ENCODE peak calls at places on chromosomes 11 and 22, in four cellular contexts. One of them, this sample, is unnamed.

GRCh38 chr22:30575011-30575671 is 676 bp upstream of the GAL3ST1 start:
- DNase-seq in lower lobe of right lung: no peak
- DNase-seq in upper lobe of right lung: no peak
- DNase-seq in Peyer's patch: peak
- DNase-seq in this sample: no peak

GRCh38 chr11:36135062-36135461 is 154.2 kb downstream of the COMMD9 start:
- DNase-seq in lower lobe of right lung: no peak
- DNase-seq in upper lobe of right lung: no peak
- DNase-seq in Peyer's patch: no peak
- DNase-seq in this sample: no peak

GRCh38 chr22:47043835-47044721 is 281.6 kb downstream of the TBC1D22A start:
- DNase-seq in lower lobe of right lung: peak
- DNase-seq in upper lobe of right lung: peak
- DNase-seq in Peyer's patch: peak
- DNase-seq in this sample: peak

GRCh38 chr22:25764270-25765015 is 22.5 kb downstream of the MYO18B start:
- DNase-seq in lower lobe of right lung: no peak
- DNase-seq in upper lobe of right lung: no peak
- DNase-seq in Peyer's patch: no peak
- DNase-seq in this sample: no peak

GRCh38 chr11:19722702-19723101 is 10.1 kb downstream of the NAV2 start:
- DNase-seq in lower lobe of right lung: no peak
- DNase-seq in upper lobe of right lung: no peak
- DNase-seq in Peyer's patch: no peak
- DNase-seq in this sample: no peak

GRCh38 chr11:34335331-34335730 is 22.5 kb downstream of the ABTB2 start:
- DNase-seq in lower lobe of right lung: no peak
- DNase-seq in upper lobe of right lung: no peak
- DNase-seq in Peyer's patch: no peak
- DNase-seq in this sample: no peak

GRCh38 chr11:2988361-2988762 is 3.8 kb downstream of the NAP1L4 start:
- DNase-seq in lower lobe of right lung: no peak
- DNase-seq in upper lobe of right lung: no peak
- DNase-seq in Peyer's patch: no peak
- DNase-seq in this sample: no peak

GRCh38 chr11:32176223-32176811 is 85.4 kb downstream of the RCN1 start:
- DNase-seq in lower lobe of right lung: peak
- DNase-seq in upper lobe of right lung: no peak
- DNase-seq in Peyer's patch: peak
- DNase-seq in this sample: peak

GRCh38 chr22:45804319-45804985 is 132.8 kb downstream of the ATXN10 start:
- DNase-seq in lower lobe of right lung: no peak
- DNase-seq in upper lobe of right lung: no peak
- DNase-seq in Peyer's patch: no peak
- DNase-seq in this sample: no peak

GRCh38 chr22:19779685-19780268 is 19.2 kb downstream of the TBX1 start:
- DNase-seq in lower lobe of right lung: no peak
- DNase-seq in upper lobe of right lung: no peak
- DNase-seq in Peyer's patch: no peak
- DNase-seq in this sample: no peak

GRCh38 chr11:101866619-101867491 is 48.0 kb upstream of the CEP126 start:
- DNase-seq in lower lobe of right lung: no peak
- DNase-seq in upper lobe of right lung: no peak
- DNase-seq in Peyer's patch: no peak
- DNase-seq in this sample: no peak

GRCh38 chr22:32539631-32540449 is 65.2 kb downstream of the FBXO7 start:
- DNase-seq in lower lobe of right lung: no peak
- DNase-seq in upper lobe of right lung: no peak
- DNase-seq in Peyer's patch: no peak
- DNase-seq in this sample: no peak

GRCh38 chr11:61969838-61970452 is 2.5 kb upstream of the FTH1 start:
- DNase-seq in lower lobe of right lung: no peak
- DNase-seq in upper lobe of right lung: no peak
- DNase-seq in Peyer's patch: no peak
- DNase-seq in this sample: no peak

GRCh38 chr11:134557571-134558257 is 145.7 kb upstream of the B3GAT1 start:
- DNase-seq in lower lobe of right lung: no peak
- DNase-seq in upper lobe of right lung: peak
- DNase-seq in Peyer's patch: no peak
- DNase-seq in this sample: no peak

GRCh38 chr11:73156686-73157085 is 14.6 kb upstream of the FCHSD2 start:
- DNase-seq in lower lobe of right lung: no peak
- DNase-seq in upper lobe of right lung: no peak
- DNase-seq in Peyer's patch: no peak
- DNase-seq in this sample: no peak

GRCh38 chr11:73159297-73159696 is 17.2 kb upstream of the FCHSD2 start:
- DNase-seq in lower lobe of right lung: no peak
- DNase-seq in upper lobe of right lung: no peak
- DNase-seq in Peyer's patch: no peak
- DNase-seq in this sample: no peak

GRCh38 chr11:73157141-73158010 is 15.3 kb upstream of the FCHSD2 start:
- DNase-seq in lower lobe of right lung: peak
- DNase-seq in upper lobe of right lung: peak
- DNase-seq in Peyer's patch: no peak
- DNase-seq in this sample: no peak

GRCh38 chr11:73159981-73160777 is 18.1 kb upstream of the FCHSD2 start:
- DNase-seq in lower lobe of right lung: no peak
- DNase-seq in upper lobe of right lung: no peak
- DNase-seq in Peyer's patch: no peak
- DNase-seq in this sample: no peak

DNA sequence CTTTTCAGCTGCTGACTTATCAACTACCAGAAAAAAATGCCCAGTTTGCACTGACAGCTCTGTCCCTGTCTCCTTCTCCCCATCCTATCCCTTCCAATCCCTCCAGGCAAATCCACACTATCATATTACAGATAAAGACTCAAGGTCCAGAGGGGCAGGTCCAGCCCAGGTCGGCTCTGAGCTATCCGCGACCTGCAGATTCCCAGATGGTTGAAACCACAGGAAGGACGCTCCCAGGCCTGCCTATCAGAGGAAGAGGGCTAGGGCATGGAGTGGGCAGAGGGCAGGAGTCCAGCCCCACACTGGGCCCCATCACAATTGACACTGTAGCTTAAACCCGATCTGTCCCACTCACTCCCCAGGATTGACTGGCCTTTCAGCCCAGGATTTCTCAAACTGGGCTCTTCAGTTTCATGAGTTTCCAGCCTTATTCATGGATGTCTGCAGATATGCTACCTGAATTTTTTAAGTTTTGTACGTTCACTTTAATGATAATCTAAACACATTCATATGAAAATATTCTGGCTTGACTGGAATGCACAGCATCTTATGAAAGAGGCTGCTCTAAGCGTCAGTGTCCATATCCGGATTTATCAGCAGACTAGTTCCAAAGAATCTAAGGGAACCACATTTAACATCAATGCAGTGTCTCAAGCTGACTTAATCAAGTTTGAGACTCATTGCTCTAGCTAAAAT is 16.4 kb upstream of the FCHSD2 start:
- DNase-seq in lower lobe of right lung: no peak
- DNase-seq in upper lobe of right lung: no peak
- DNase-seq in Peyer's patch: no peak
- DNase-seq in this sample: no peak
- H3K4me3 ChIP-seq in lower lobe of right lung: no peak
- H3K4me3 ChIP-seq in upper lobe of right lung: no peak
- H3K4me3 ChIP-seq in Peyer's patch: no peak
- H3K4me3 ChIP-seq in this sample: no peak

GRCh38 chr11:77411717-77412441 is 62.0 kb downstream of the PAK1 start:
- DNase-seq in lower lobe of right lung: peak
- DNase-seq in upper lobe of right lung: peak
- DNase-seq in Peyer's patch: peak
- DNase-seq in this sample: peak
- H3K4me3 ChIP-seq in lower lobe of right lung: peak
- H3K4me3 ChIP-seq in upper lobe of right lung: peak
- H3K4me3 ChIP-seq in Peyer's patch: peak
- H3K4me3 ChIP-seq in this sample: peak

DNA sequence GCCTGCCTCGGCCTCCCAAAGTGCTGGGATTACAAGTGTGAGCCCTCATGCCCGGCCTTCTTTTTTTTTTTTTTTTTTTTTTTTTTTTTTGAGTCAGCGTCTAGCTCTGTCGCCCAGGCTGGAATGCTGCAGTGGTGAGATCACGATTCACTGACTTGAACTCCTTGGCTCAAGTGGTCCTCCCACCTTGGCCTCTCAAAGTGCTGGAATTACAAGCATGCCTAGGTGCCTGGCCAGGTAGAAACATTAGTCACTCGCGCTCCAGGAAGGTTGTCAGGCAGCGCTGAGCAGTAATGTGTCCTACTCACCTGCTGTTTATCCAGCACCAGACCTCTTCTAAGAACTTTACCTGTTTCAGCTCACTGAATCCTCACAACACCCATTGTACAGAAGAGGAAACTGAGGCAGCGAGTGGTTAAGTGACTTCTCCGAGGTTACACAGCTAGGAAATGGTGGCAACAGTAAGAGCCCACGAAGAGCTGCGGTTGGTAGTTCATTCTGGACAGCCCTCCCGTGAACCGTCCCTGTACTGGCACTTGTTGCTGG is 496 bp upstream of the CST6 start:
- DNase-seq in lower lobe of right lung: peak
- DNase-seq in upper lobe of right lung: peak
- DNase-seq in Peyer's patch: no peak
- DNase-seq in this sample: no peak
- H3K4me3 ChIP-seq in lower lobe of right lung: peak
- H3K4me3 ChIP-seq in upper lobe of right lung: peak
- H3K4me3 ChIP-seq in Peyer's patch: no peak
- H3K4me3 ChIP-seq in this sample: no peak

GRCh38 chr11:14886509-14886908 is 5.5 kb downstream of the CYP2R1 start:
- DNase-seq in lower lobe of right lung: no peak
- DNase-seq in upper lobe of right lung: no peak
- DNase-seq in Peyer's patch: no peak
- DNase-seq in this sample: no peak
- H3K4me3 ChIP-seq in lower lobe of right lung: no peak
- H3K4me3 ChIP-seq in upper lobe of right lung: no peak
- H3K4me3 ChIP-seq in Peyer's patch: no peak
- H3K4me3 ChIP-seq in this sample: no peak

GRCh38 chr11:64305075-64305690 is at the start of gene ESRRA:
- DNase-seq in lower lobe of right lung: peak
- DNase-seq in upper lobe of right lung: peak
- DNase-seq in Peyer's patch: peak
- DNase-seq in this sample: peak

GRCh38 chr11:64306563-64306875 is 1.2 kb downstream of the ESRRA start:
- DNase-seq in lower lobe of right lung: no peak
- DNase-seq in upper lobe of right lung: no peak
- DNase-seq in Peyer's patch: no peak
- DNase-seq in this sample: no peak

GRCh38 chr11:64305691-64306562 is 603 bp downstream of the ESRRA start:
- DNase-seq in lower lobe of right lung: peak
- DNase-seq in upper lobe of right lung: peak
- DNase-seq in Peyer's patch: peak
- DNase-seq in this sample: no peak

GRCh38 chr11:64304316-64305072 is 830 bp upstream of the ESRRA start:
- DNase-seq in lower lobe of right lung: peak
- DNase-seq in upper lobe of right lung: peak
- DNase-seq in Peyer's patch: peak
- DNase-seq in this sample: peak

GRCh38 chr11:64306876-64307622 is 1.7 kb downstream of the ESRRA start:
- DNase-seq in lower lobe of right lung: peak
- DNase-seq in upper lobe of right lung: peak
- DNase-seq in Peyer's patch: peak
- DNase-seq in this sample: no peak
- H3K4me3 ChIP-seq in lower lobe of right lung: peak
- H3K4me3 ChIP-seq in upper lobe of right lung: peak
- H3K4me3 ChIP-seq in Peyer's patch: peak
- H3K4me3 ChIP-seq in this sample: peak

GRCh38 chr11:130765951-130766649 is 150.2 kb downstream of the SNX19 start:
- DNase-seq in lower lobe of right lung: no peak
- DNase-seq in upper lobe of right lung: no peak
- DNase-seq in Peyer's patch: no peak
- DNase-seq in this sample: no peak
- H3K4me3 ChIP-seq in lower lobe of right lung: no peak
- H3K4me3 ChIP-seq in upper lobe of right lung: no peak
- H3K4me3 ChIP-seq in Peyer's patch: no peak
- H3K4me3 ChIP-seq in this sample: peak

DNA sequence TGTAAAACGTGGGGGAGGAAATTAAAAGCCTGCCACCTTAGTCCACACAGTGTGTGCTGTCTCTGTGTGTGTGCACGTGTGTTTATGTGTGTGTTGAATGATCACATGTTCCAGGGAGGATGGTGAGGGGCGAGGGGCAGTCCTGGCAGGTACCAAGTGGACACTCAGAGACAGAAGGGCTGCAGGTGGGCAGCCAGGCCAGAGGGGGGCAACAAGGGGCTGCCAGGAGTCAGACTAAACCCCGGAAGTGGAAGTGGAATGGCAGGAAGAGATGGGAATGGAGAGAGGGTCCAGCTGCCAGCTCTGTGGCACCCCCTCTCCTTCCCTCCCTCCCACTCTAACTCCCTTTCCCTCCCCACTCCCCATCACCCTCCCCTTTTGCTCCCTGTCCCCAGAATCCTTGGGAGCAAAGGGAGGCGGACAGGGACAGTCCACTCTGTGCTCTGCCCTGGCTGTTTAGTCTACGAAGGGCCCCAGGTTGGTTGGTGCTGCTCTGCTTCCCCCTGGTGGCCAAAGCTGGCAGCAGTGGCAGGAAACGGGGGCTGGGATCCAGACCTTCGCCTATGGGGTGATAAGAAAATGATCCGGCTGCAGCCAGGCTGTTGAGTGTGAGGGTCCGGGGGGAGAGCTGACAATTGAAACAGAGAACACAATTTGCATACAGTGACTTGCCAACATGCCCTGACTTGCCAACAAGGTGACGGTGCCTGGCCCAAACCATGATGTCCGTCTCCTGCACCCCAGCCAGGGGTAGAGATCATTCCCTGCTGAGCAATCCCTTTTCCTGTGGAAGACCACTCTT is 24.4 kb downstream of the P2RY2 start:
- DNase-seq in lower lobe of right lung: peak
- DNase-seq in upper lobe of right lung: peak
- DNase-seq in Peyer's patch: peak
- DNase-seq in this sample: no peak
- H3K4me3 ChIP-seq in lower lobe of right lung: peak
- H3K4me3 ChIP-seq in upper lobe of right lung: no peak
- H3K4me3 ChIP-seq in Peyer's patch: peak
- H3K4me3 ChIP-seq in this sample: peak